ENCODE peak calls at places on chromosome 12, in five cellular contexts. One of them, this sample, is unnamed.
A peak's percentile ranks its signal among the peaks of the same experiment; 100 is the strongest.

GRCh38 chr12:111367661-111368221 is 1.2 kb downstream of the PHETA1 start:
- DNase-seq in activated CD8-positive, alpha-beta T cell treated with anti-CD3 and anti-CD28 coated beads, Interleukin-2, amount 10 ng/mL, durations not matched to agents 7 days and 5 days: no peak
- DNase-seq in stimulated activated CD8-positive, alpha-beta memory T cell treated with anti-CD3 and anti-CD28 coated beads, Interleukin-15, amount 100 ng/mL, for 48 hours: no peak
- DNase-seq in activated T-cell treated with anti-CD3 and anti-CD28 coated beads, Interleukin-2, amount 50 U/mL, for 1 hour: no peak
- DNase-seq in GM23248: peak; percentile 58
- DNase-seq in this sample: peak; percentile 26

GRCh38 chr12:104930388-104931326 is 27.4 kb downstream of the SLC41A2 start:
- DNase-seq in activated CD8-positive, alpha-beta T cell treated with anti-CD3 and anti-CD28 coated beads, Interleukin-2, amount 10 ng/mL, durations not matched to agents 7 days and 5 days: no peak
- DNase-seq in stimulated activated CD8-positive, alpha-beta memory T cell treated with anti-CD3 and anti-CD28 coated beads, Interleukin-15, amount 100 ng/mL, for 48 hours: peak; percentile 19
- DNase-seq in activated T-cell treated with anti-CD3 and anti-CD28 coated beads, Interleukin-2, amount 50 U/mL, for 1 hour: no peak
- DNase-seq in GM23248: peak; percentile 83
- DNase-seq in this sample: no peak

GRCh38 chr12:125983094-125983783 is 918.0 kb downstream of the AACS start:
- DNase-seq in activated CD8-positive, alpha-beta T cell treated with anti-CD3 and anti-CD28 coated beads, Interleukin-2, amount 10 ng/mL, durations not matched to agents 7 days and 5 days: no peak
- DNase-seq in stimulated activated CD8-positive, alpha-beta memory T cell treated with anti-CD3 and anti-CD28 coated beads, Interleukin-15, amount 100 ng/mL, for 48 hours: no peak
- DNase-seq in activated T-cell treated with anti-CD3 and anti-CD28 coated beads, Interleukin-2, amount 50 U/mL, for 1 hour: no peak
- DNase-seq in GM23248: no peak
- DNase-seq in this sample: no peak

GRCh38 chr12:12017798-12018197 is 52.9 kb upstream of the BCL2L14 start:
- DNase-seq in activated CD8-positive, alpha-beta T cell treated with anti-CD3 and anti-CD28 coated beads, Interleukin-2, amount 10 ng/mL, durations not matched to agents 7 days and 5 days: no peak
- DNase-seq in stimulated activated CD8-positive, alpha-beta memory T cell treated with anti-CD3 and anti-CD28 coated beads, Interleukin-15, amount 100 ng/mL, for 48 hours: no peak
- DNase-seq in activated T-cell treated with anti-CD3 and anti-CD28 coated beads, Interleukin-2, amount 50 U/mL, for 1 hour: no peak
- DNase-seq in GM23248: no peak
- DNase-seq in this sample: no peak

GRCh38 chr12:55684761-55685370 is 22.8 kb downstream of the ITGA7 start:
- DNase-seq in activated CD8-positive, alpha-beta T cell treated with anti-CD3 and anti-CD28 coated beads, Interleukin-2, amount 10 ng/mL, durations not matched to agents 7 days and 5 days: no peak
- DNase-seq in stimulated activated CD8-positive, alpha-beta memory T cell treated with anti-CD3 and anti-CD28 coated beads, Interleukin-15, amount 100 ng/mL, for 48 hours: no peak
- DNase-seq in activated T-cell treated with anti-CD3 and anti-CD28 coated beads, Interleukin-2, amount 50 U/mL, for 1 hour: no peak
- DNase-seq in GM23248: no peak
- DNase-seq in this sample: no peak

GRCh38 chr12:78674311-78675085 is 190.1 kb upstream of the SYT1 start:
- DNase-seq in activated CD8-positive, alpha-beta T cell treated with anti-CD3 and anti-CD28 coated beads, Interleukin-2, amount 10 ng/mL, durations not matched to agents 7 days and 5 days: no peak
- DNase-seq in stimulated activated CD8-positive, alpha-beta memory T cell treated with anti-CD3 and anti-CD28 coated beads, Interleukin-15, amount 100 ng/mL, for 48 hours: no peak
- DNase-seq in activated T-cell treated with anti-CD3 and anti-CD28 coated beads, Interleukin-2, amount 50 U/mL, for 1 hour: no peak
- DNase-seq in GM23248: peak; percentile 44
- DNase-seq in this sample: no peak

GRCh38 chr12:105419606-105420005 is 89.1 kb downstream of the C12orf75 start:
- DNase-seq in activated CD8-positive, alpha-beta T cell treated with anti-CD3 and anti-CD28 coated beads, Interleukin-2, amount 10 ng/mL, durations not matched to agents 7 days and 5 days: no peak
- DNase-seq in stimulated activated CD8-positive, alpha-beta memory T cell treated with anti-CD3 and anti-CD28 coated beads, Interleukin-15, amount 100 ng/mL, for 48 hours: no peak
- DNase-seq in activated T-cell treated with anti-CD3 and anti-CD28 coated beads, Interleukin-2, amount 50 U/mL, for 1 hour: no peak
- DNase-seq in GM23248: no peak
- DNase-seq in this sample: no peak

GRCh38 chr12:94929780-94930179 is 73.7 kb downstream of the NDUFA12 start:
- DNase-seq in activated CD8-positive, alpha-beta T cell treated with anti-CD3 and anti-CD28 coated beads, Interleukin-2, amount 10 ng/mL, durations not matched to agents 7 days and 5 days: no peak
- DNase-seq in stimulated activated CD8-positive, alpha-beta memory T cell treated with anti-CD3 and anti-CD28 coated beads, Interleukin-15, amount 100 ng/mL, for 48 hours: no peak
- DNase-seq in activated T-cell treated with anti-CD3 and anti-CD28 coated beads, Interleukin-2, amount 50 U/mL, for 1 hour: no peak
- DNase-seq in GM23248: no peak
- DNase-seq in this sample: no peak

GRCh38 chr12:29309320-29309902 is 71.6 kb downstream of the ERGIC2 start:
- DNase-seq in activated CD8-positive, alpha-beta T cell treated with anti-CD3 and anti-CD28 coated beads, Interleukin-2, amount 10 ng/mL, durations not matched to agents 7 days and 5 days: no peak
- DNase-seq in stimulated activated CD8-positive, alpha-beta memory T cell treated with anti-CD3 and anti-CD28 coated beads, Interleukin-15, amount 100 ng/mL, for 48 hours: no peak
- DNase-seq in activated T-cell treated with anti-CD3 and anti-CD28 coated beads, Interleukin-2, amount 50 U/mL, for 1 hour: no peak
- DNase-seq in GM23248: peak; percentile 47
- DNase-seq in this sample: peak; percentile 20

GRCh38 chr12:25236190-25236589 is 14.5 kb downstream of the KRAS start:
- DNase-seq in activated CD8-positive, alpha-beta T cell treated with anti-CD3 and anti-CD28 coated beads, Interleukin-2, amount 10 ng/mL, durations not matched to agents 7 days and 5 days: no peak
- DNase-seq in stimulated activated CD8-positive, alpha-beta memory T cell treated with anti-CD3 and anti-CD28 coated beads, Interleukin-15, amount 100 ng/mL, for 48 hours: no peak
- DNase-seq in activated T-cell treated with anti-CD3 and anti-CD28 coated beads, Interleukin-2, amount 50 U/mL, for 1 hour: no peak
- DNase-seq in GM23248: peak; percentile 65
- DNase-seq in this sample: peak; percentile 13

GRCh38 chr12:675562-675961 is 12.3 kb upstream of the NINJ2 start:
- DNase-seq in activated CD8-positive, alpha-beta T cell treated with anti-CD3 and anti-CD28 coated beads, Interleukin-2, amount 10 ng/mL, durations not matched to agents 7 days and 5 days: no peak
- DNase-seq in stimulated activated CD8-positive, alpha-beta memory T cell treated with anti-CD3 and anti-CD28 coated beads, Interleukin-15, amount 100 ng/mL, for 48 hours: no peak
- DNase-seq in activated T-cell treated with anti-CD3 and anti-CD28 coated beads, Interleukin-2, amount 50 U/mL, for 1 hour: no peak
- DNase-seq in GM23248: no peak
- DNase-seq in this sample: no peak

GRCh38 chr12:77325505-77325904 is 260.1 kb upstream of the E2F7 start:
- DNase-seq in activated CD8-positive, alpha-beta T cell treated with anti-CD3 and anti-CD28 coated beads, Interleukin-2, amount 10 ng/mL, durations not matched to agents 7 days and 5 days: no peak
- DNase-seq in stimulated activated CD8-positive, alpha-beta memory T cell treated with anti-CD3 and anti-CD28 coated beads, Interleukin-15, amount 100 ng/mL, for 48 hours: no peak
- DNase-seq in activated T-cell treated with anti-CD3 and anti-CD28 coated beads, Interleukin-2, amount 50 U/mL, for 1 hour: no peak
- DNase-seq in GM23248: peak; percentile 38
- DNase-seq in this sample: no peak

GRCh38 chr12:3727877-3728632 is 24.9 kb downstream of the CRACR2A start:
- DNase-seq in activated CD8-positive, alpha-beta T cell treated with anti-CD3 and anti-CD28 coated beads, Interleukin-2, amount 10 ng/mL, durations not matched to agents 7 days and 5 days: peak; percentile 67
- DNase-seq in stimulated activated CD8-positive, alpha-beta memory T cell treated with anti-CD3 and anti-CD28 coated beads, Interleukin-15, amount 100 ng/mL, for 48 hours: no peak
- DNase-seq in activated T-cell treated with anti-CD3 and anti-CD28 coated beads, Interleukin-2, amount 50 U/mL, for 1 hour: no peak
- DNase-seq in GM23248: no peak
- DNase-seq in this sample: peak; percentile 30

This sample was measured in erythroblast.